ENCODE peak calls at places on chromosome 2, in ten cellular contexts. C is body of pancreas, V is lower lobe of right lung, S is GM23338, Q is lung, N is right lobe of liver, R is coronary artery, I is adrenal gland, O is brain microvascular endothelial cell, E is thyroid gland. U is an unnamed sample.

GRCh38 chr2:205405752-205406151 is 276.5 kb upstream of the NRP2 start:
- DNase-seq in Q (no peak), I (no peak), C (no peak), V (no peak), O (peak; percentile 56), S (no peak), E (no peak), N (no peak), R (no peak), U (no peak)

GRCh38 chr2:163800889-163801498 is 65.2 kb upstream of the FIGN start:
- DNase-seq in E (no peak), N (no peak), Q (no peak), S (no peak), V (no peak), C (peak; percentile 11), I (no peak), O (peak; percentile 34), R (no peak), U (no peak)

GRCh38 chr2:32355976-32356734 is 668 bp upstream of the BIRC6 start:
- DNase-seq in I (no peak), N (no peak), S (no peak), C (no peak), R (no peak), E (no peak), Q (no peak), V (no peak), O (no peak), U (no peak)

GRCh38 chr2:174247474-174248186 is 702 bp downstream of the OLA1 start:
- DNase-seq in S (peak; percentile 73), N (no peak), Q (no peak), I (no peak), C (peak; percentile 61), E (peak; percentile 40), R (no peak), O (peak; percentile 5), V (no peak), U (no peak)

GRCh38 chr2:241926541-241927311 is 57.2 kb downstream of the RTP5 start:
- DNase-seq in E (no peak), Q (no peak), N (peak; percentile 84), I (no peak), S (no peak), V (peak; percentile 39), R (peak; percentile 67), O (no peak), C (peak; percentile 79), U (no peak)

GRCh38 chr2:57497489-57498096 is 549.0 kb upstream of the VRK2 start:
- DNase-seq in N (no peak), S (peak; percentile 82), R (no peak), E (peak; percentile 61), V (peak; percentile 41), O (peak; percentile 63), Q (peak; percentile 31), I (peak; percentile 56), C (peak; percentile 65), U (peak; percentile 20)

GRCh38 chr2:237437566-237437965 is 23.6 kb upstream of the COL6A3 start:
- DNase-seq in V (no peak), N (no peak), O (no peak), R (no peak), S (no peak), Q (no peak), E (no peak), C (no peak), I (no peak), U (no peak)

GRCh38 chr2:233009661-233010060 is 3.4 kb downstream of the NGEF start:
- DNase-seq in O (no peak), I (no peak), S (no peak), V (no peak), R (no peak), N (no peak), C (no peak), E (no peak), Q (no peak), U (no peak)

GRCh38 chr2:12096425-12096824 is 350.0 kb downstream of the LPIN1 start:
- DNase-seq in R (no peak), O (no peak), E (no peak), S (peak; percentile 81), C (no peak), I (no peak), V (no peak), Q (no peak), N (no peak), U (peak; percentile 45)

GRCh38 chr2:234911271-234911670 is 40.5 kb upstream of the SH3BP4 start:
- DNase-seq in I (no peak), V (no peak), N (no peak), E (no peak), R (no peak), C (no peak), Q (no peak), S (no peak), O (peak; percentile 30), U (no peak)

GRCh38 chr2:69306897-69307695 is 79.9 kb downstream of the GFPT1 start:
- DNase-seq in V (peak; percentile 86), O (peak; percentile 75), I (peak; percentile 82), N (peak; percentile 79), Q (peak; percentile 80), S (peak; percentile 92), E (peak; percentile 82), R (peak; percentile 91), C (peak; percentile 73), U (peak; percentile 72)

GRCh38 chr2:206085742-206086445 is at the start of gene INO80D:
- DNase-seq in N (peak; percentile 85), C (peak; percentile 84), O (peak; percentile 80), I (peak; percentile 70), R (peak; percentile 85), E (peak; percentile 84), V (peak; percentile 84), S (peak; percentile 85), Q (peak; percentile 78), U (no peak)

GRCh38 chr2:74267068-74267467 is 68.7 kb downstream of the MTHFD2 start:
- DNase-seq in E (peak; percentile 57), Q (peak; percentile 32), R (no peak), I (no peak), S (peak; percentile 60), V (no peak), N (no peak), C (peak; percentile 29), O (no peak), U (no peak)

GRCh38 chr2:134957477-134957876 is 38.9 kb downstream of the CCNT2 start:
- DNase-seq in S (no peak), C (no peak), O (no peak), I (no peak), Q (no peak), N (no peak), R (no peak), E (no peak), V (no peak), U (no peak)

GRCh38 chr2:228657807-228658402 is 476.4 kb upstream of the SPHKAP start:
- DNase-seq in R (no peak), N (no peak), C (no peak), V (no peak), Q (no peak), S (peak; percentile 62), I (no peak), E (no peak), O (no peak), U (no peak)

GRCh38 chr2:64092502-64092901 is 51.7 kb downstream of the PELI1 start:
- DNase-seq in V (no peak), O (no peak), C (no peak), N (no peak), S (no peak), I (no peak), Q (no peak), R (no peak), E (no peak), U (no peak)
- H3K27ac ChIP-seq in V (no peak overlapping the region), O (no peak overlapping the region), C (no peak overlapping the region), N (no peak overlapping the region), S (no peak overlapping the region), I (no peak overlapping the region), Q (no peak overlapping the region), R (no peak overlapping the region), E (no peak overlapping the region), U (no peak overlapping the region)

GRCh38 chr2:216289470-216289869 is 82.8 kb downstream of the MARCHF4 start:
- DNase-seq in C (no peak), Q (no peak), S (peak; percentile 39), O (no peak), I (no peak), E (no peak), R (no peak), N (no peak), V (no peak), U (no peak)

GRCh38 chr2:216286616-216287231 is 85.6 kb downstream of the MARCHF4 start:
- DNase-seq in I (no peak), R (no peak), E (no peak), Q (no peak), O (peak; percentile 53), N (no peak), C (no peak), S (no peak), V (no peak), U (no peak)

GRCh38 chr2:216284708-216285107 is 87.6 kb downstream of the MARCHF4 start:
- DNase-seq in R (no peak), E (no peak), S (peak; percentile 31), Q (no peak), V (no peak), I (no peak), O (no peak), N (no peak), C (no peak), U (no peak)

GRCh38 chr2:216285641-216286156 is 86.6 kb downstream of the MARCHF4 start:
- DNase-seq in V (no peak), S (peak; percentile 59), Q (no peak), E (no peak), R (no peak), I (no peak), N (no peak), C (no peak), O (no peak), U (no peak)

GRCh38 chr2:216287251-216287650 is 85.0 kb downstream of the MARCHF4 start:
- DNase-seq in E (no peak), C (no peak), V (no peak), I (no peak), S (no peak), Q (no peak), O (peak; percentile 39), R (no peak), N (no peak), U (no peak)
- H3K4me3 ChIP-seq in E (no peak overlapping the region), C (no peak overlapping the region), V (no peak overlapping the region), I (no peak overlapping the region), S (no peak overlapping the region), Q (no peak overlapping the region), O (no peak overlapping the region), R (no peak overlapping the region), N (no peak overlapping the region), U (no peak overlapping the region)

DNA sequence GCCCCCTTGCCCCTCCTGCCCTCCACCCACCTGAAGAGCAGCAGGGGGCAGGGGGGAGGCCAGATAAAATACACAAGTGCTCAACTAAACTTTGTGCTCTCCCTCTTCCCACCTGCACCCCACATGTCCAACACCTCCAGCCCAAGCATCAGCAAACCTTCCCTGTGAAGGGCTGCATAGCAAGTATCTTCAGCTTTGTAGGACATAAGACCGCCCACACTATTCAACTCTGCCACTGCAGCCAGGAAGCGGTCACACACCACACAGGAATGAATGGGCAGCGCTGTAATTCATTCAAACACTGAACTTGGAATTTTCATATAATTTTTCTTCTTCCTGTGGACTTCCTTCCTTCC is 27.5 kb downstream of the TFCP2L1 start:
- DNase-seq in E (peak; percentile 39), R (no peak), I (no peak), N (no peak), C (no peak), V (no peak), S (no peak), Q (no peak), O (no peak), U (no peak)
- H3K27ac ChIP-seq in E (peak overlapping the region; percentile 78), R (no peak overlapping the region), I (no peak overlapping the region), N (no peak overlapping the region), C (no peak overlapping the region), V (no peak overlapping the region), S (no peak overlapping the region), Q (no peak overlapping the region), O (no peak overlapping the region), U (no peak overlapping the region)

GRCh38 chr2:95025406-95026319 is at the start of gene MAL:
- DNase-seq in N (no peak), E (peak; percentile 69), O (no peak), Q (no peak), C (no peak), R (no peak), V (no peak), I (no peak), S (peak; percentile 84), U (peak; percentile 22)
- H3K4me3 ChIP-seq in N (no peak within 1 kb of the TSS), E (peak within 1 kb of the TSS; percentile 43), O (no peak within 1 kb of the TSS), Q (peak within 1 kb of the TSS; percentile 14), C (no peak within 1 kb of the TSS), R (peak within 1 kb of the TSS; percentile 72), V (peak within 1 kb of the TSS; percentile 53), I (no peak within 1 kb of the TSS), S (peak within 1 kb of the TSS; percentile 71), U (peak within 1 kb of the TSS; percentile 16)

U was measured in iPS DF 6.9.